ENCODE peak calls at places on chromosomes 13 and 19, in five cellular contexts. B is hepatocyte, H is omental fat pad, S is AG04450, G is astrocyte. C is an unnamed sample.

GRCh38 chr13:36432106-36432544 is at the start of gene CCNA1:
- DNase-seq in B (peak), H (no peak), S (no peak), G (no peak), C (peak)

GRCh38 chr19:47471733-47472457 is at the start of gene SLC8A2:
- DNase-seq in B (peak), H (no peak), S (peak), G (peak), C (peak)

GRCh38 chr13:25171517-25172302 is at the start of gene AMER2:
- DNase-seq in B (peak), H (no peak), S (no peak), G (peak), C (peak)

GRCh38 chr13:66994498-66995365 is 235.4 kb downstream of the PCDH9 start:
- DNase-seq in B (no peak), H (no peak), S (no peak), G (no peak), C (no peak)

GRCh38 chr13:107209811-107210210 is 641.9 kb upstream of the ARGLU1 start:
- DNase-seq in B (no peak), H (no peak), S (no peak), G (peak), C (no peak)

GRCh38 chr13:27170221-27170520 is 1.4 kb downstream of the USP12 start:
- DNase-seq in B (no peak), H (no peak), S (no peak), G (peak), C (no peak)

GRCh38 chr19:3119071-3119781 is 16.6 kb upstream of the GNA15 start:
- DNase-seq in B (no peak), H (no peak), S (no peak), G (no peak), C (no peak)

GRCh38 chr19:27858981-27859581 is 1353.9 kb downstream of the UQCRFS1 start:
- DNase-seq in B (no peak), H (no peak), S (no peak), G (no peak), C (no peak)